ENCODE peak calls at places on chromosomes 16 and 17, in ten cellular contexts. One of them, this sample, is unnamed.

GRCh38 chr16:47323241-47323640 is 137.6 kb downstream of the ITFG1 start:
- DNase-seq in H54: no peak
- DNase-seq in anterior cingulate cortex: no peak
- DNase-seq in A549: no peak
- DNase-seq in GM20000: no peak
- DNase-seq in AG10803: no peak
- DNase-seq in A673: peak
- DNase-seq in retinal pigment epithelial cell: no peak
- DNase-seq in NCI-H82: no peak
- DNase-seq in iris pigment epithelial cell: peak
- DNase-seq in this sample: no peak

GRCh38 chr17:81335388-81336157 is 40.5 kb upstream of the SLC38A10 start:
- DNase-seq in anterior cingulate cortex: no peak
- DNase-seq in NCI-H82: no peak
- DNase-seq in A549: no peak
- DNase-seq in iris pigment epithelial cell: no peak
- DNase-seq in H54: no peak
- DNase-seq in retinal pigment epithelial cell: no peak
- DNase-seq in AG10803: no peak
- DNase-seq in A673: no peak
- DNase-seq in GM20000: no peak
- DNase-seq in this sample: no peak

GRCh38 chr17:9658593-9659211 is 13.4 kb downstream of the USP43 start:
- DNase-seq in AG10803: peak
- DNase-seq in A673: peak
- DNase-seq in GM20000: no peak
- DNase-seq in retinal pigment epithelial cell: no peak
- DNase-seq in NCI-H82: no peak
- DNase-seq in H54: no peak
- DNase-seq in anterior cingulate cortex: no peak
- DNase-seq in iris pigment epithelial cell: peak
- DNase-seq in A549: no peak
- DNase-seq in this sample: no peak

GRCh38 chr16:69190046-69190588 is 3.2 kb downstream of the SNTB2 start:
- DNase-seq in iris pigment epithelial cell: no peak
- DNase-seq in A549: no peak
- DNase-seq in NCI-H82: no peak
- DNase-seq in A673: no peak
- DNase-seq in H54: no peak
- DNase-seq in anterior cingulate cortex: no peak
- DNase-seq in retinal pigment epithelial cell: no peak
- DNase-seq in AG10803: no peak
- DNase-seq in GM20000: no peak
- DNase-seq in this sample: no peak

GRCh38 chr17:79065105-79065670 is 9.4 kb upstream of the ENGASE start:
- DNase-seq in A673: peak
- DNase-seq in AG10803: peak
- DNase-seq in H54: no peak
- DNase-seq in anterior cingulate cortex: no peak
- DNase-seq in retinal pigment epithelial cell: no peak
- DNase-seq in A549: peak
- DNase-seq in NCI-H82: peak
- DNase-seq in iris pigment epithelial cell: peak
- DNase-seq in GM20000: peak
- DNase-seq in this sample: peak

GRCh38 chr16:6066601-6067000 is 969.0 kb upstream of the EEF2KMT start:
- DNase-seq in NCI-H82: peak
- DNase-seq in H54: no peak
- DNase-seq in A549: no peak
- DNase-seq in iris pigment epithelial cell: no peak
- DNase-seq in A673: no peak
- DNase-seq in GM20000: no peak
- DNase-seq in anterior cingulate cortex: no peak
- DNase-seq in AG10803: no peak
- DNase-seq in retinal pigment epithelial cell: no peak
- DNase-seq in this sample: no peak

GRCh38 chr17:19410875-19411291 is at the start of gene RNF112:
- DNase-seq in A549: no peak
- DNase-seq in GM20000: no peak
- DNase-seq in AG10803: peak
- DNase-seq in retinal pigment epithelial cell: no peak
- DNase-seq in NCI-H82: peak
- DNase-seq in H54: no peak
- DNase-seq in A673: no peak
- DNase-seq in iris pigment epithelial cell: no peak
- DNase-seq in anterior cingulate cortex: peak
- DNase-seq in this sample: no peak

GRCh38 chr16:27429981-27430441 is 28.0 kb downstream of the IL21R start:
- DNase-seq in NCI-H82: no peak
- DNase-seq in A673: no peak
- DNase-seq in iris pigment epithelial cell: no peak
- DNase-seq in AG10803: no peak
- DNase-seq in H54: no peak
- DNase-seq in A549: no peak
- DNase-seq in GM20000: no peak
- DNase-seq in retinal pigment epithelial cell: no peak
- DNase-seq in anterior cingulate cortex: no peak
- DNase-seq in this sample: peak

GRCh38 chr17:601462-602303 is 113.0 kb downstream of the VPS53 start:
- DNase-seq in retinal pigment epithelial cell: no peak
- DNase-seq in A673: peak
- DNase-seq in A549: no peak
- DNase-seq in H54: no peak
- DNase-seq in AG10803: no peak
- DNase-seq in iris pigment epithelial cell: peak
- DNase-seq in NCI-H82: peak
- DNase-seq in anterior cingulate cortex: no peak
- DNase-seq in GM20000: no peak
- DNase-seq in this sample: no peak

GRCh38 chr16:85312642-85313540 is 200.6 kb upstream of the CIBAR2 start:
- DNase-seq in iris pigment epithelial cell: peak
- DNase-seq in anterior cingulate cortex: no peak
- DNase-seq in NCI-H82: no peak
- DNase-seq in H54: peak
- DNase-seq in retinal pigment epithelial cell: no peak
- DNase-seq in AG10803: no peak
- DNase-seq in A673: no peak
- DNase-seq in GM20000: no peak
- DNase-seq in A549: no peak
- DNase-seq in this sample: no peak

GRCh38 chr16:55144656-55145055 is 179.3 kb upstream of the IRX6 start:
- DNase-seq in anterior cingulate cortex: no peak
- DNase-seq in retinal pigment epithelial cell: no peak
- DNase-seq in GM20000: no peak
- DNase-seq in AG10803: peak
- DNase-seq in H54: no peak
- DNase-seq in A673: no peak
- DNase-seq in iris pigment epithelial cell: no peak
- DNase-seq in A549: no peak
- DNase-seq in NCI-H82: no peak
- DNase-seq in this sample: no peak

GRCh38 chr17:29059281-29059680 is 16.3 kb downstream of the PIPOX start:
- DNase-seq in retinal pigment epithelial cell: no peak
- DNase-seq in H54: no peak
- DNase-seq in NCI-H82: no peak
- DNase-seq in AG10803: peak
- DNase-seq in GM20000: no peak
- DNase-seq in A549: peak
- DNase-seq in anterior cingulate cortex: no peak
- DNase-seq in iris pigment epithelial cell: peak
- DNase-seq in A673: no peak
- DNase-seq in this sample: no peak

GRCh38 chr17:30922235-30922993 is 669 bp downstream of the ADAP2 start:
- DNase-seq in retinal pigment epithelial cell: no peak
- DNase-seq in A673: no peak
- DNase-seq in GM20000: peak
- DNase-seq in NCI-H82: no peak
- DNase-seq in H54: no peak
- DNase-seq in A549: no peak
- DNase-seq in iris pigment epithelial cell: no peak
- DNase-seq in anterior cingulate cortex: no peak
- DNase-seq in AG10803: no peak
- DNase-seq in this sample: no peak

GRCh38 chr17:37650419-37651003 is 7.3 kb upstream of the DDX52 start:
- DNase-seq in GM20000: peak
- DNase-seq in H54: no peak
- DNase-seq in AG10803: peak
- DNase-seq in A673: no peak
- DNase-seq in anterior cingulate cortex: peak
- DNase-seq in A549: peak
- DNase-seq in iris pigment epithelial cell: peak
- DNase-seq in NCI-H82: peak
- DNase-seq in retinal pigment epithelial cell: no peak
- DNase-seq in this sample: peak

GRCh38 chr17:21194210-21194609 is 19.8 kb downstream of the TMEM11 start:
- DNase-seq in NCI-H82: peak
- DNase-seq in AG10803: peak
- DNase-seq in anterior cingulate cortex: no peak
- DNase-seq in iris pigment epithelial cell: peak
- DNase-seq in retinal pigment epithelial cell: no peak
- DNase-seq in A673: no peak
- DNase-seq in A549: no peak
- DNase-seq in GM20000: no peak
- DNase-seq in H54: no peak
- DNase-seq in this sample: no peak

GRCh38 chr16:72198021-72198420 is 26.1 kb upstream of the PMFBP1 start:
- DNase-seq in iris pigment epithelial cell: peak
- DNase-seq in anterior cingulate cortex: peak
- DNase-seq in H54: no peak
- DNase-seq in GM20000: no peak
- DNase-seq in A673: peak
- DNase-seq in AG10803: peak
- DNase-seq in retinal pigment epithelial cell: peak
- DNase-seq in A549: no peak
- DNase-seq in NCI-H82: no peak
- DNase-seq in this sample: no peak

GRCh38 chr16:48583075-48584065 is 26.6 kb downstream of the N4BP1 start:
- DNase-seq in A673: no peak
- DNase-seq in retinal pigment epithelial cell: no peak
- DNase-seq in GM20000: no peak
- DNase-seq in A549: no peak
- DNase-seq in iris pigment epithelial cell: no peak
- DNase-seq in AG10803: peak
- DNase-seq in H54: no peak
- DNase-seq in anterior cingulate cortex: no peak
- DNase-seq in NCI-H82: no peak
- DNase-seq in this sample: no peak

GRCh38 chr16:67530013-67530939 is 1.6 kb downstream of the RIPOR1 start:
- DNase-seq in AG10803: peak
- DNase-seq in NCI-H82: no peak
- DNase-seq in A549: no peak
- DNase-seq in GM20000: peak
- DNase-seq in retinal pigment epithelial cell: no peak
- DNase-seq in iris pigment epithelial cell: peak
- DNase-seq in anterior cingulate cortex: peak
- DNase-seq in H54: peak
- DNase-seq in A673: no peak
- DNase-seq in this sample: no peak

GRCh38 chr17:42554250-42555121 is 1.8 kb downstream of the HSD17B1 start:
- DNase-seq in H54: peak
- DNase-seq in anterior cingulate cortex: peak
- DNase-seq in NCI-H82: peak
- DNase-seq in A673: peak
- DNase-seq in AG10803: peak
- DNase-seq in retinal pigment epithelial cell: no peak
- DNase-seq in iris pigment epithelial cell: peak
- DNase-seq in A549: peak
- DNase-seq in GM20000: peak
- DNase-seq in this sample: peak

GRCh38 chr16:80664226-80664625 is 123.4 kb downstream of the DYNLRB2 start:
- DNase-seq in retinal pigment epithelial cell: peak
- DNase-seq in GM20000: no peak
- DNase-seq in NCI-H82: peak
- DNase-seq in H54: no peak
- DNase-seq in A549: no peak
- DNase-seq in iris pigment epithelial cell: no peak
- DNase-seq in anterior cingulate cortex: no peak
- DNase-seq in AG10803: no peak
- DNase-seq in A673: no peak
- DNase-seq in this sample: no peak

GRCh38 chr17:17151962-17152361 is 54.2 kb downstream of the PLD6 start:
- DNase-seq in iris pigment epithelial cell: peak
- DNase-seq in AG10803: peak
- DNase-seq in A549: peak
- DNase-seq in H54: peak
- DNase-seq in retinal pigment epithelial cell: peak
- DNase-seq in A673: peak
- DNase-seq in GM20000: no peak
- DNase-seq in anterior cingulate cortex: peak
- DNase-seq in NCI-H82: no peak
- DNase-seq in this sample: peak

GRCh38 chr16:88846088-88846487 is 10.7 kb downstream of the GALNS start:
- DNase-seq in AG10803: no peak
- DNase-seq in A673: no peak
- DNase-seq in anterior cingulate cortex: no peak
- DNase-seq in NCI-H82: no peak
- DNase-seq in retinal pigment epithelial cell: no peak
- DNase-seq in H54: peak
- DNase-seq in iris pigment epithelial cell: peak
- DNase-seq in GM20000: no peak
- DNase-seq in A549: no peak
- DNase-seq in this sample: no peak

GRCh38 chr17:68431661-68432071 is 25.6 kb downstream of the WIPI1 start:
- DNase-seq in A673: peak
- DNase-seq in iris pigment epithelial cell: peak
- DNase-seq in GM20000: no peak
- DNase-seq in A549: peak
- DNase-seq in anterior cingulate cortex: no peak
- DNase-seq in AG10803: no peak
- DNase-seq in H54: peak
- DNase-seq in retinal pigment epithelial cell: no peak
- DNase-seq in NCI-H82: peak
- DNase-seq in this sample: peak

GRCh38 chr17:16593356-16594102 is 24.5 kb upstream of the ZNF287 start:
- DNase-seq in NCI-H82: no peak
- DNase-seq in retinal pigment epithelial cell: no peak
- DNase-seq in iris pigment epithelial cell: peak
- DNase-seq in A673: no peak
- DNase-seq in A549: no peak
- DNase-seq in AG10803: peak
- DNase-seq in H54: no peak
- DNase-seq in GM20000: no peak
- DNase-seq in anterior cingulate cortex: no peak
- DNase-seq in this sample: no peak

GRCh38 chr17:6381052-6381451 is 53.9 kb downstream of the AIPL1 start:
- DNase-seq in iris pigment epithelial cell: no peak
- DNase-seq in A673: peak
- DNase-seq in NCI-H82: no peak
- DNase-seq in retinal pigment epithelial cell: no peak
- DNase-seq in anterior cingulate cortex: no peak
- DNase-seq in A549: peak
- DNase-seq in GM20000: no peak
- DNase-seq in AG10803: peak
- DNase-seq in H54: no peak
- DNase-seq in this sample: no peak

GRCh38 chr16:11310997-11311561 is 29.9 kb upstream of the PRM1 start:
- DNase-seq in AG10803: no peak
- DNase-seq in retinal pigment epithelial cell: no peak
- DNase-seq in A673: no peak
- DNase-seq in H54: no peak
- DNase-seq in iris pigment epithelial cell: peak
- DNase-seq in GM20000: peak
- DNase-seq in NCI-H82: no peak
- DNase-seq in A549: no peak
- DNase-seq in anterior cingulate cortex: no peak
- DNase-seq in this sample: peak

GRCh38 chr17:17295141-17295540 is 8.0 kb upstream of the NT5M start:
- DNase-seq in A549: no peak
- DNase-seq in AG10803: no peak
- DNase-seq in H54: no peak
- DNase-seq in retinal pigment epithelial cell: no peak
- DNase-seq in NCI-H82: no peak
- DNase-seq in iris pigment epithelial cell: no peak
- DNase-seq in A673: no peak
- DNase-seq in GM20000: no peak
- DNase-seq in anterior cingulate cortex: no peak
- DNase-seq in this sample: peak

GRCh38 chr17:63675607-63676539 is 24.1 kb downstream of the LIMD2 start:
- DNase-seq in AG10803: peak
- DNase-seq in A673: peak
- DNase-seq in retinal pigment epithelial cell: peak
- DNase-seq in A549: no peak
- DNase-seq in NCI-H82: no peak
- DNase-seq in iris pigment epithelial cell: peak
- DNase-seq in anterior cingulate cortex: no peak
- DNase-seq in GM20000: no peak
- DNase-seq in H54: peak
- DNase-seq in this sample: no peak